ENCODE peak calls at places on chromosome 16, in five cellular contexts. B, T, R, U and Q are unnamed samples.

GRCh38 chr16:88045820-88046303 is 94.6 kb downstream of the BANP start:
- DNase-seq in B (no peak), T (no peak), R (no peak), U (no peak), Q (no peak)

GRCh38 chr16:1152123-1152638 is 725 bp upstream of the CACNA1H start:
- DNase-seq in B (no peak), T (no peak), R (no peak), U (no peak), Q (no peak)

GRCh38 chr16:16938009-16938408 is 532.8 kb downstream of the XYLT1 start:
- DNase-seq in B (no peak), T (no peak), R (no peak), U (no peak), Q (no peak)

GRCh38 chr16:85698459-85699223 is 9.9 kb upstream of the GINS2 start:
- DNase-seq in B (no peak), T (no peak), R (no peak), U (no peak), Q (no peak)

GRCh38 chr16:57612494-57612893 is 15.9 kb upstream of the ADGRG1 start:
- DNase-seq in B (no peak), T (no peak), R (no peak), U (no peak), Q (no peak)

GRCh38 chr16:89383095-89384003 is 107.0 kb downstream of the ANKRD11 start:
- DNase-seq in B (peak), T (no peak), R (no peak), U (no peak), Q (no peak)

GRCh38 chr16:67546761-67547422 is 15.4 kb upstream of the CTCF start:
- DNase-seq in B (peak), T (peak), R (peak), U (peak), Q (no peak)

GRCh38 chr16:67636713-67637112 is 8.2 kb upstream of the CARMIL2 start:
- DNase-seq in B (no peak), T (no peak), R (no peak), U (no peak), Q (no peak)